ENCODE peak calls at places on chromosomes 12 and 14, in eight cellular contexts. K is neural progenitor cell; F is A549; M is tibial artery; S is adipocyte; R is right lobe of liver; X is CD4-positive, CD25-positive, alpha-beta regulatory T cell; D is right cardiac atrium. N is an unnamed sample. For H3K4me1, the result is how much of the 10 kb centered on the place peaks cover.

GRCh38 chr12:115354007-115354452 is 670.1 kb upstream of the TBX3 start:
- DNase-seq in K (no peak), F (peak), M (peak), S (peak), R (no peak), X (no peak), D (peak), N (no peak)

GRCh38 chr12:105775351-105775750 is 363.4 kb downstream of the NUAK1 start:
- DNase-seq in K (no peak), F (peak), M (no peak), S (peak), R (no peak), X (no peak), D (no peak), N (no peak)

GRCh38 chr12:84069699-84070098 is 842.9 kb downstream of the SLC6A15 start:
- DNase-seq in K (no peak), F (no peak), M (no peak), S (no peak), R (no peak), X (no peak), D (no peak), N (no peak)

GRCh38 chr14:100067971-100068959 is 3.0 kb downstream of the EVL start:
- DNase-seq in K (no peak), F (no peak), M (no peak), S (no peak), R (no peak), X (peak), D (peak), N (no peak)

GRCh38 chr12:53071591-53072551 is 7.3 kb downstream of the SPRYD3 start:
- DNase-seq in K (peak), F (no peak), M (peak), S (no peak), R (peak), X (no peak), D (peak), N (no peak)

GRCh38 chr12:106304001-106304421 is 1.5 kb downstream of the TCP11L2 start:
- DNase-seq in K (peak), F (no peak), M (no peak), S (no peak), R (no peak), X (no peak), D (no peak), N (no peak)

GRCh38 chr12:130514149-130514551 is 176.5 kb downstream of the PIWIL1 start:
- DNase-seq in K (peak), F (no peak), M (no peak), S (no peak), R (no peak), X (no peak), D (no peak), N (no peak)

GRCh38 chr14:100440207-100440631 is 117.1 kb downstream of the SLC25A47 start:
- DNase-seq in K (peak), F (peak), M (no peak), S (peak), R (peak), X (peak), D (peak), N (peak)

GRCh38 chr12:16349132-16349463 is 1.7 kb downstream of the MGST1 start:
- DNase-seq in K (peak), F (peak), M (peak), S (peak), R (peak), X (no peak), D (peak), N (no peak)

GRCh38 chr14:101062065-101062450 is 158.5 kb upstream of the RTL1 start:
- DNase-seq in K (peak), F (no peak), M (peak), S (no peak), R (no peak), X (no peak), D (no peak), N (no peak)

GRCh38 chr14:23793532-23793931 is 157.4 kb downstream of the DHRS2 start:
- DNase-seq in K (no peak), F (no peak), M (no peak), S (no peak), R (no peak), X (no peak), D (no peak), N (no peak)

GRCh38 chr12:127583041-127583440 is 683.9 kb upstream of the TMEM132C start:
- DNase-seq in K (no peak), F (no peak), M (no peak), S (no peak), R (no peak), X (no peak), D (no peak), N (no peak)

GRCh38 chr14:101876539-101876938 is 87.8 kb upstream of the DYNC1H1 start:
- DNase-seq in K (no peak), F (no peak), M (peak), S (no peak), R (no peak), X (peak), D (peak), N (no peak)

GRCh38 chr12:50043854-50044253 is 13.5 kb upstream of the ASIC1 start:
- DNase-seq in K (no peak), F (no peak), M (peak), S (no peak), R (no peak), X (no peak), D (no peak), N (no peak)

GRCh38 chr12:32115404-32116104 is 8.9 kb downstream of the BICD1 start:
- DNase-seq in K (no peak), F (peak), M (peak), S (peak), R (peak), X (no peak), D (peak), N (no peak)

GRCh38 chr14:101198398-101199027 is 295.0 kb upstream of the RTL1 start:
- DNase-seq in K (no peak), F (no peak), M (no peak), S (no peak), R (peak), X (no peak), D (no peak), N (no peak)

GRCh38 chr14:90402009-90402408 is 5.2 kb downstream of the CALM1 start:
- DNase-seq in K (no peak), F (no peak), M (no peak), S (no peak), R (no peak), X (no peak), D (no peak), N (no peak)

GRCh38 chr14:88270781-88271180 is 52.3 kb downstream of the KCNK10 start:
- DNase-seq in K (no peak), F (no peak), M (no peak), S (no peak), R (peak), X (no peak), D (no peak), N (peak)

GRCh38 chr12:9587903-9588600 is 19.7 kb downstream of the KLRB1 start:
- DNase-seq in K (no peak), F (no peak), M (no peak), S (no peak), R (no peak), X (no peak), D (no peak), N (no peak)

GRCh38 chr12:104796475-104796862 is 161.6 kb downstream of the SLC41A2 start:
- DNase-seq in K (no peak), F (no peak), M (no peak), S (no peak), R (no peak), X (no peak), D (no peak), N (no peak)

GRCh38 chr12:105336411-105336810 is 5.9 kb downstream of the C12orf75 start:
- DNase-seq in K (no peak), F (no peak), M (no peak), S (no peak), R (no peak), X (no peak), D (no peak), N (no peak)

DNA sequence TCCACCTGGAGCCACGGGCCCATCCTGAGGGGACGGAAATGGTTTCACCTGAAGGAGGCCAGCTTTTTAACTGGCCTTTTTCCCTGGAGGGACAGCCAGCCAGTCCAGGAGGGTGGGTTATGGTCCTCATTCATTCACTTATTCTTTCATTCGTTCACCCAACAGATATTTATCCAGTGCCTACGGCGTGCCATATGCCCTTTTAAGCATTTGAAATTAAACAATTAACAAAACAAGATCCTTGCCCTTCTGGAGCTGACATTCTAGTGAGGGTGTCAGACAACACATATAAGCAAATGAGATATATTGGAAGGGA is 438 bp upstream of the ABCB9 start:
- DNase-seq in K (no peak), F (no peak), M (no peak), S (no peak), R (no peak), X (no peak), D (no peak), N (no peak)
- H3K4me3 ChIP-seq in K (no peak), F (peak), M (peak), S (no peak), R (peak), X (no peak), D (no peak), N (no peak)

GRCh38 chr12:57145460-57146059 is 1.9 kb downstream of the LRP1-AS start:
- DNase-seq in K (no peak), F (no peak), M (no peak), S (no peak), R (no peak), X (no peak), D (no peak), N (no peak)

GRCh38 chr12:57147641-57147944 is 174 bp upstream of the LRP1-AS start:
- DNase-seq in K (no peak), F (no peak), M (no peak), S (peak), R (no peak), X (no peak), D (no peak), N (no peak)

GRCh38 chr12:57148469-57149308 is 1.3 kb upstream of the LRP1-AS start:
- DNase-seq in K (no peak), F (no peak), M (peak), S (peak), R (peak), X (no peak), D (peak), N (no peak)

GRCh38 chr12:57146092-57146491 is 1.3 kb downstream of the LRP1-AS start:
- DNase-seq in K (no peak), F (no peak), M (no peak), S (peak), R (no peak), X (no peak), D (no peak), N (no peak)

GRCh38 chr12:57146925-57147640 is at the start of gene LRP1-AS:
- DNase-seq in K (no peak), F (no peak), M (no peak), S (no peak), R (no peak), X (no peak), D (no peak), N (no peak)
- H3K4me1 ChIP-seq in K (under half), F (under half), M (half or more), S (half or more), R (under half), X (under half), D (under half), N (under half)

DNA sequence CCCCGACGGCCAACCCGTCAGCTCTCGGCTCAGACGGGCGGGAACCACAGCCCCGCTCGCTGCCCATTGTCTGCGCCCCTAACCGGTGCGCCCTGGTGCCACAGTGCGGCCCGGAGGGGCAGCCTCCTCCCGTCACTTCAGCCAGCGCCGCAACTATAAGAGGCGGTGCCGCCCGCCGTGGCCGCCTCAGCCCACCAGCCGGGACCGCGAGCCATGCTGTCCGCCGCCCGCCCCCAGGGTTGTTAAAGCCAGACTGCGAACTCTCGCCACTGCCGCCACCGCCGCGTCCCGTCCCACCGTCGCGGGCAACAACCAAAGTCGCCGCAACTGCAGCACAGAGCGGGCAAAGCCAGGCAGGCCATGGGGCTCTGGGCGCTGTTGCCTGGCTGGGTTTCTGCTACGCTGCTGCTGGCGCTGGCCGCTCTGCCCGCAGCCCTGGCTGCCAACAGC is at the start of gene WNT1:
- DNase-seq in K (peak), F (no peak), M (no peak), S (peak), R (no peak), X (no peak), D (no peak), N (no peak)
- H3K4me3 ChIP-seq in K (peak), F (peak), M (peak), S (peak), R (no peak), X (peak), D (peak), N (peak)

GRCh38 chr14:33510991-33511390 is 439.9 kb downstream of the EGLN3 start:
- DNase-seq in K (no peak), F (no peak), M (no peak), S (no peak), R (no peak), X (no peak), D (no peak), N (no peak)

GRCh38 chr14:33509454-33509853 is 441.4 kb downstream of the EGLN3 start:
- DNase-seq in K (no peak), F (no peak), M (no peak), S (no peak), R (no peak), X (no peak), D (no peak), N (no peak)

GRCh38 chr14:33515441-33515840 is 435.4 kb downstream of the EGLN3 start:
- DNase-seq in K (no peak), F (no peak), M (no peak), S (no peak), R (no peak), X (no peak), D (no peak), N (no peak)

GRCh38 chr14:33509927-33510535 is 440.8 kb downstream of the EGLN3 start:
- DNase-seq in K (no peak), F (no peak), M (no peak), S (peak), R (no peak), X (no peak), D (peak), N (no peak)

GRCh38 chr14:33512201-33512600 is 438.7 kb downstream of the EGLN3 start:
- DNase-seq in K (no peak), F (no peak), M (no peak), S (peak), R (no peak), X (no peak), D (no peak), N (no peak)
- H3K4me1 ChIP-seq in K (under half), F (under half), M (under half), S (under half), R (under half), X (under half), D (under half), N (under half)

GRCh38 chr12:126193190-126193589 is 1128.0 kb downstream of the AACS start:
- DNase-seq in K (no peak), F (no peak), M (no peak), S (no peak), R (no peak), X (no peak), D (no peak), N (no peak)

GRCh38 chr12:126189856-126190255 is 1124.6 kb downstream of the AACS start:
- DNase-seq in K (no peak), F (no peak), M (no peak), S (no peak), R (no peak), X (no peak), D (no peak), N (no peak)

GRCh38 chr12:126191949-126192348 is 1126.7 kb downstream of the AACS start:
- DNase-seq in K (no peak), F (no peak), M (no peak), S (no peak), R (no peak), X (no peak), D (no peak), N (no peak)

GRCh38 chr12:126196263-126196662 is 1131.0 kb downstream of the AACS start:
- DNase-seq in K (no peak), F (no peak), M (no peak), S (no peak), R (no peak), X (no peak), D (no peak), N (no peak)

DNA sequence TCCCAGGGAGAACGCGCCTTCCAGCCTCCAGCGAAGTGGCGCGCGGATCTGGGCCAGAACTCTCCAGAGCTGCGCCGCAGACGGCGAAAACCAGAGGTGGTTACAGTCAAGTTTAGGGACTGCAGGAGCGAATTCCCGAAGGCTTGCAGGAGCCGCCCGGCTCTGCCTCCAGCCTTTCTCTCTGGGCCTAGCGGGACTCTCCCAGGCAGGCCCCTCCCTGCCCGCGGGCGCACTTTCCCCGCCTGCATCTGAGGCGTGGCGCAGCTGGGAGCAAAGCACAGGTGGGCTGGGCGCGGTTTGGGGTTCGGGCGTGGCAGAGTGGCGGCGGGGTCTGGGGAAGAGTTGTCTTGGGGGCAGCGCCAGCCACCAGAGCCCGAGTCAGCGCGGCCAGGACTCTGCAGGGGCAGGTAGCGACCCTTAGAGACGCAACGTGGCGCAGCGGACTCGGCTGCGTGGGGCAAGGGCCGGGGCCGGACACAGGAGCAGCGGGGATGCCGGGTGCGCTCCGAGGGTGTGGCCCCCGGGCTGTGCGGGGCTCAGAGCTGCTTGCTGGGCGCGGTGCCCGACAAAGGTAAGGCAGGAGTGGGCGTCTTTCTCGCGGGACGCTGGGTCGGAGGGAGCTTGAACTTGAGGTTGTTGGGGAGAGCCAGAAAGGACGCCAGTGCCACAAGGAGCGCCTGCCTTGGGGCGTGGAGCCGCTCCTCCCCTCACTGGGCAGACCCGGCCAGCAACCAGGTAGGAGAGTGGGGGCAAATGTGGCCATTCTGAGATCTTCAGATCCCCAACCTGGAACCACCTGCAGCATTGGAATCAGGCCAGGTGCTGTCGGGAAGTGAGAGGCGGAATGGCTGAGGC is 1126.0 kb downstream of the AACS start:
- DNase-seq in K (peak), F (no peak), M (no peak), S (no peak), R (no peak), X (no peak), D (no peak), N (peak)
- H3K4me3 ChIP-seq in K (peak), F (no peak), M (no peak), S (no peak), R (no peak), X (no peak), D (peak), N (peak)

DNA sequence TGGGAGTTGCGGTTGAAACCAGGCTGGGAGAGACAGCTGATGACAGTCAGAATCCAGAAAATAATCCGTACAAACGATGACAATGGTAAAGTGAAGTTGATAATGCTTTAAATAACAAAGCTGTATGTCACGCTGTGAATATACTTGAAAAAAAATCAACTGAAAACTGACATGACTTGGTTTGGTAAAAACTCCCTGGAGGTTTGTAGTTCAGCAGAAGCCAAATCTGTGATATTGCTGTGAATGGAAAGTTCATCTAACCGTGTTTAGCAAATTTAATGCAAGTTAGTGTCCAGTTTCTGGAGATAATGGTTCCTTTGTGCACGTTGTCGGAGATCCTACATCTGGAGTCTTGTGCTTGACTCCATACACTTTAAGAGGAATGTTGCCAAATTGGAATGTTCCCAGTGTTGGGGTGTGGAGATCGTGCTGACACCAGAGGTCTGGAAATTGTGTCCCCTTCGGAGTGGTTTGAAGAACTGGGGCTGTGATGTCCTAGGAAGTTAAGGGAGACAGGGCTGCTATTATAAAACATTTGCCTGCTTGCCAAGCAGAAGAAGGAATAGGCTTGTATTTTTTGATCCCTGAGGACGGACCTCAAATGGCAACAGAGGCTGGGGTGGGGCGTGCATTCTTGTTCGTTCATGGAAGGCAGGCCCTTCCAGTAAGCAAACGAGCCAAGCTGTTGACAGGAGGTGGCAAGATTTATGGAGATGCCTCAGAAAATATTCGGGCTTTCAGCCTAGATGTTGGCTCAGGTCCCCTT is 30.6 kb downstream of the PPFIBP1 start:
- DNase-seq in K (no peak), F (peak), M (peak), S (no peak), R (no peak), X (no peak), D (peak), N (no peak)
- H3K4me1 ChIP-seq in K (under half), F (half or more), M (half or more), S (half or more), R (under half), X (under half), D (under half), N (under half)

GRCh38 chr12:108699955-108700563 is 31.3 kb downstream of the CORO1C start:
- DNase-seq in K (no peak), F (no peak), M (no peak), S (no peak), R (no peak), X (no peak), D (no peak), N (no peak)

GRCh38 chr12:108704527-108704926 is 26.8 kb downstream of the CORO1C start:
- DNase-seq in K (no peak), F (no peak), M (no peak), S (no peak), R (no peak), X (no peak), D (no peak), N (no peak)

GRCh38 chr12:108700833-108701450 is 30.4 kb downstream of the CORO1C start:
- DNase-seq in K (no peak), F (no peak), M (no peak), S (no peak), R (no peak), X (no peak), D (no peak), N (no peak)

GRCh38 chr12:108701779-108702435 is 29.4 kb downstream of the CORO1C start:
- DNase-seq in K (no peak), F (no peak), M (no peak), S (no peak), R (no peak), X (no peak), D (no peak), N (no peak)

DNA sequence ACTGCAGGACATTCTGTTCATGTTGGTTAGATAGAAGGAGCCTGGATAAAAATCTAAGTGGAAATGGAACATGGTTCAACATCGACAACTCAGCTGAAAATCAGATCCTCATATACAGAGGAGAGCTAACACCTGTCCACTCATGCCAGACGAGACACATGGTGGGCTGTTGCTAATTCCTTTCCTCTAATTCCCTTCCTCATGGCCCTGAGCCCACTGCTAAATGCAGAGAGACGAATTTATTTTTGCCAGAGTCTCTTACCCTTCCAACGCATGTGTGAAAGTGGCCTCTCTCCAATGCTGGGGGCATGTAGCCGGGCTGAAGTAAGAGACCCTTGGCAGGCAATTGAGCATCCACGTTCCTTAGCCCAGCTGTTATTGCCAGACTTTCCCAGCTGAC is 28.8 kb downstream of the CORO1C start:
- DNase-seq in K (no peak), F (no peak), M (no peak), S (no peak), R (no peak), X (no peak), D (no peak), N (no peak)
- H3K4me3 ChIP-seq in K (no peak), F (no peak), M (no peak), S (no peak), R (no peak), X (no peak), D (no peak), N (no peak)